ENCODE peak calls at places on chromosomes 12 and 14, in eight cellular contexts. U is G401; N is Right ventricle myocardium superior; W is vagina; P is activated naive CD4-positive, alpha-beta T cell; F is astrocyte; T is epithelial cell of prostate; Y is ascending aorta. Q is an unnamed sample.

GRCh38 chr12:124305776-124306685 is 11.1 kb downstream of the RFLNA start:
- DNase-seq in F (no peak), Y (no peak), T (no peak), W (no peak), N (peak), P (no peak), U (no peak), Q (peak)

GRCh38 chr14:67335781-67336180 is 23.8 kb downstream of the ATP6V1D start:
- DNase-seq in W (no peak), U (peak), F (no peak), Y (no peak), T (no peak), P (no peak), N (no peak), Q (no peak)

GRCh38 chr12:41073633-41074576 is 114.2 kb upstream of the PDZRN4 start:
- DNase-seq in W (no peak), F (no peak), T (no peak), U (peak), Y (no peak), N (no peak), P (no peak), Q (no peak)

GRCh38 chr14:104784846-104785707 is 10.5 kb downstream of the AKT1 start:
- DNase-seq in T (no peak), P (no peak), W (no peak), U (no peak), F (no peak), Y (no peak), N (no peak), Q (no peak)

GRCh38 chr12:102528111-102528510 is 47.7 kb upstream of the IGF1 start:
- DNase-seq in T (no peak), F (peak), W (no peak), N (no peak), P (no peak), Y (no peak), U (no peak), Q (no peak)

GRCh38 chr12:20415013-20415412 is 46.7 kb downstream of the PDE3A start:
- DNase-seq in F (peak), Y (no peak), T (no peak), W (no peak), P (no peak), N (no peak), U (no peak), Q (no peak)

GRCh38 chr12:54282949-54283593 is 2.5 kb downstream of the HNRNPA1 start:
- DNase-seq in W (no peak), T (no peak), N (no peak), U (no peak), P (no peak), Y (no peak), F (no peak), Q (no peak)

GRCh38 chr14:53628747-53629146 is 327.9 kb downstream of the BMP4 start:
- DNase-seq in T (no peak), F (no peak), U (no peak), P (no peak), W (no peak), N (no peak), Y (no peak), Q (no peak)

GRCh38 chr14:33589334-33589733 is 361.5 kb downstream of the EGLN3 start:
- DNase-seq in U (no peak), F (peak), T (peak), W (peak), N (no peak), Y (no peak), P (no peak), Q (no peak)

GRCh38 chr14:73909681-73910080 is 23.0 kb downstream of the ZNF410 start:
- DNase-seq in T (no peak), W (no peak), Y (no peak), N (no peak), U (no peak), P (no peak), F (peak), Q (no peak)

GRCh38 chr14:21668377-21668776 is 5.2 kb downstream of the OR4E1 start:
- DNase-seq in F (no peak), T (no peak), P (no peak), Y (no peak), N (no peak), W (no peak), U (no peak), Q (no peak)

GRCh38 chr12:4355843-4356327 is 23.6 kb downstream of the FGF23 start:
- DNase-seq in Y (no peak), W (no peak), U (peak), N (no peak), F (no peak), T (no peak), P (peak), Q (no peak)

GRCh38 chr14:68501171-68501570 is 291.7 kb downstream of the ZFP36L1 start:
- DNase-seq in Y (no peak), U (no peak), W (no peak), N (no peak), T (no peak), F (no peak), P (no peak), Q (no peak)

GRCh38 chr12:70648191-70648590 is 11.0 kb upstream of the PTPRB start:
- DNase-seq in W (no peak), N (no peak), U (no peak), P (no peak), F (peak), Y (no peak), T (no peak), Q (no peak)

GRCh38 chr14:95014036-95014435 is 143.3 kb downstream of the DICER1 start:
- DNase-seq in P (no peak), T (no peak), F (no peak), Y (no peak), W (peak), N (no peak), U (no peak), Q (no peak)

GRCh38 chr12:25364529-25365339 is 114.0 kb upstream of the KRAS start:
- DNase-seq in P (no peak), W (no peak), N (no peak), U (no peak), Y (no peak), F (no peak), T (no peak), Q (no peak)

GRCh38 chr14:54672688-54673087 is 105.8 kb downstream of the SAMD4A start:
- DNase-seq in P (no peak), U (no peak), T (no peak), Y (no peak), F (no peak), N (no peak), W (no peak), Q (no peak)

GRCh38 chr14:51979399-51979709 is 10.0 kb upstream of the RTRAF start:
- DNase-seq in F (no peak), T (no peak), P (no peak), W (no peak), Y (no peak), N (no peak), U (no peak), Q (no peak)

GRCh38 chr12:31773223-31773750 is 44.5 kb upstream of the AMN1 start:
- DNase-seq in Y (no peak), T (no peak), N (no peak), W (no peak), P (no peak), F (peak), U (no peak), Q (no peak)

GRCh38 chr12:56158926-56159461 is 835 bp downstream of the MYL6 start:
- DNase-seq in U (peak), F (peak), N (peak), W (no peak), P (no peak), Y (peak), T (peak), Q (peak)

GRCh38 chr12:42977451-42978230 is 388.1 kb upstream of the PRICKLE1 start:
- DNase-seq in W (no peak), U (no peak), P (no peak), Y (no peak), T (no peak), F (peak), N (no peak), Q (no peak)

GRCh38 chr14:59261334-59261733 is 72.9 kb downstream of the DAAM1 start:
- DNase-seq in W (no peak), U (no peak), T (no peak), N (no peak), F (no peak), P (no peak), Y (no peak), Q (no peak)

GRCh38 chr14:35821546-35822411 is 4.4 kb upstream of the BRMS1L start:
- DNase-seq in T (no peak), P (no peak), Y (no peak), F (peak), W (no peak), U (peak), N (no peak), Q (no peak)